ENCODE peak calls at places on chromosomes 1 and 21, in four cellular contexts. V is GM23248, N is OCI-LY7, Y is neural progenitor cell. L is an unnamed sample.

GRCh38 chr1:245026252-245026651 is 128.5 kb upstream of the KIF26B start:
- DNase-seq in V (no peak), N (no peak), Y (no peak), L (no peak)

GRCh38 chr1:238409191-238409846 is 518.6 kb upstream of the ZP4 start:
- DNase-seq in V (peak; percentile 69), N (no peak), Y (no peak), L (no peak)

GRCh38 chr1:212587304-212588136 is 21.0 kb upstream of the ATF3 start:
- DNase-seq in V (peak; percentile 27), N (no peak), Y (no peak), L (no peak)

GRCh38 chr1:3722846-3723245 is 29.4 kb upstream of the CCDC27 start:
- DNase-seq in V (no peak), N (no peak), Y (no peak), L (no peak)

GRCh38 chr1:112794654-112795239 is 79.6 kb upstream of the PPM1J start:
- DNase-seq in V (no peak), N (no peak), Y (no peak), L (no peak)

GRCh38 chr1:145949219-145949618 is 8.6 kb downstream of the LIX1L start:
- DNase-seq in V (peak; percentile 20), N (no peak), Y (no peak), L (no peak)

GRCh38 chr1:93925206-93925605 is 16.0 kb upstream of the GCLM start:
- DNase-seq in V (no peak), N (no peak), Y (no peak), L (no peak)

GRCh38 chr21:43866659-43867331 is 1.8 kb downstream of the AGPAT3 start:
- DNase-seq in V (no peak), N (no peak), Y (no peak), L (peak; percentile 80)

GRCh38 chr1:102858695-102859094 is 249.6 kb downstream of the COL11A1 start:
- DNase-seq in V (peak; percentile 76), N (no peak), Y (no peak), L (no peak)

GRCh38 chr1:10663668-10664035 is 132.8 kb downstream of the CASZ1 start:
- DNase-seq in V (peak; percentile 57), N (no peak), Y (peak; percentile 85), L (peak; percentile 80)

GRCh38 chr1:221166162-221166500 is 286.9 kb downstream of the HLX start:
- DNase-seq in V (no peak), N (no peak), Y (no peak), L (no peak)

GRCh38 chr21:43603641-43604504 is 55.4 kb downstream of the HSF2BP start:
- DNase-seq in V (peak; percentile 58), N (no peak), Y (peak; percentile 25), L (no peak)

GRCh38 chr1:99217599-99217998 is 46.7 kb upstream of the PLPPR4 start:
- DNase-seq in V (no peak), N (no peak), Y (no peak), L (no peak)

GRCh38 chr1:209249280-209249670 is 334.2 kb upstream of the CAMK1G start:
- DNase-seq in V (no peak), N (no peak), Y (no peak), L (no peak)

GRCh38 chr21:44706026-44706705 is 5.2 kb downstream of the TSPEAR start:
- DNase-seq in V (no peak), N (no peak), Y (no peak), L (no peak)

GRCh38 chr1:3130268-3130667 is 61.3 kb downstream of the PRDM16 start:
- DNase-seq in V (no peak), N (no peak), Y (peak; percentile 44), L (no peak)

GRCh38 chr1:232625319-232625868 is 4.5 kb downstream of the SIPA1L2 start:
- DNase-seq in V (no peak), N (no peak), Y (no peak), L (no peak)

GRCh38 chr1:107829083-107829771 is 135.8 kb downstream of the VAV3 start:
- DNase-seq in V (no peak), N (peak; percentile 73), Y (no peak), L (no peak)

GRCh38 chr1:55490556-55490955 is 275.4 kb upstream of the USP24 start:
- DNase-seq in V (peak; percentile 37), N (no peak), Y (no peak), L (no peak)

GRCh38 chr1:21508580-21509350 is 458 bp upstream of the ALPL start:
- DNase-seq in V (peak; percentile 81), N (peak; percentile 57), Y (peak; percentile 97), L (peak; percentile 90)

GRCh38 chr1:12629521-12629956 is 11.5 kb upstream of the DHRS3 start:
- DNase-seq in V (no peak), N (no peak), Y (peak; percentile 74), L (no peak)

DNA sequence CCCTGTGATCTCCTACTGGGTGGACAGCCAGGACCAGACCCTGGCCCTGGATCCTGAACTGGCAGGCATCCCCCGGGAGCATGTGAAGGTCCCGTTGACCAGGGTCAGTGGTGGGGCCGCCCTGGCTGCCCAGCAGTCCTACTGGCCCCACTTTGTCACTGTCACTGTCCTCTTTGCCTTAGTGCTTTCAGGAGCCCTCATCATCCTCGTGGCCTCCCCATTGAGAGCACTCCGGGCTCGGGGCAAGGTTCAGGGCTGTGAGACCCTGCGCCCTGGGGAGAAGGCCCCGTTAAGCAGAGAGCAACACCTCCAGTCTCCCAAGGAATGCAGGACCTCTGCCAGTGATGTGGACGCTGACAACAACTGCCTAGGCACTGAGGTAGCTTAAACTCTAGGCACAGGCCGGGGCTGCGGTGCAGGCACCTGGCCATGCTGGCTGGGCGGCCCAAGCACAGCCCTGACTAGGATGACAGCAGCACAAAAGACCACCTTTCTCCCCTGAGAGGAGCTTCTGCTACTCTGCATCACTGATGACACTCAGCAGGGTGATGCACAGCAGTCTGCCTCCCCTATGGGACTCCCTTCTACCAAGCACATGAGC is 17.2 kb upstream of the SLC25A44 start:
- DNase-seq in V (no peak), N (no peak), Y (no peak), L (no peak)
- H3K4me2 ChIP-seq in V (no peak overlapping the region), N (no peak overlapping the region), Y (no peak overlapping the region), L (no peak overlapping the region)

GRCh38 chr21:19899645-19900044 is 1098.6 kb upstream of the NCAM2 start:
- DNase-seq in V (no peak), N (no peak), Y (no peak), L (no peak)
- TF ChIP-seq EZH2phosphoT487 in V (no peak), N (no peak), Y (no peak), L (no peak)

GRCh38 chr1:203454986-203455471 is 20.6 kb upstream of the PRELP start:
- DNase-seq in V (no peak), N (no peak), Y (no peak), L (no peak)
- H3K4me2 ChIP-seq in V (no peak overlapping the region), N (peak overlapping the region; percentile 21), Y (peak overlapping the region; percentile 20), L (no peak overlapping the region)

DNA sequence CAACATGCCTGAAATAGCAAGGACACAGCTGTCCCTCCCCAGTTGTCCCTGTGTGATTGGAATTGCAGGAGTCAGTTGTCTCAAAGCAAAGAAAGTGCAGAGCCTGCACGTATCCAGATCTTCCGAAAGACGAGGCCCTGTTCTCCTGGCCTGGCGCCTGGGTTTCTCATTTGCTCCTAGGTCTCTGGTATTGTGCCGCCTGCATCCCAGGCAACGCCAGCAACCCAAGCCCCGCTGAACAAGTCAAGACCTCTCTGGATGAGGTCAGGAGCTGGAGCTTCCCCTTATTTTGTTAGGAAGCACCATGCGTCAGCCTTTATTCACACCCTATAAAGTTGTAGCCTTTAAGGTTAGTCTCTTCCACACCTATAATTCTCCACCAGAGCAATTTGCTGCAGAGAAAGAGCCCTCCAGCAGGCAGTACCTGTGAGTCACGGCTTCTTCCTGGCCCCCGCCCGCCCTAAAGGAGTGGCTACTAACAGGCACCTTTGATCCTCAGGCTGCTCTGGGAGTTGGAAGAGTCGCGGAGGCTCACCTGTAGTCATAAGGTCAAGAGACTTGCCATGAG is 130.4 kb downstream of the TOMM20 start:
- DNase-seq in V (peak; percentile 71), N (no peak), Y (no peak), L (peak; percentile 86)
- TF ChIP-seq EZH2phosphoT487 in V (no peak), N (no peak), Y (no peak), L (no peak)

DNA sequence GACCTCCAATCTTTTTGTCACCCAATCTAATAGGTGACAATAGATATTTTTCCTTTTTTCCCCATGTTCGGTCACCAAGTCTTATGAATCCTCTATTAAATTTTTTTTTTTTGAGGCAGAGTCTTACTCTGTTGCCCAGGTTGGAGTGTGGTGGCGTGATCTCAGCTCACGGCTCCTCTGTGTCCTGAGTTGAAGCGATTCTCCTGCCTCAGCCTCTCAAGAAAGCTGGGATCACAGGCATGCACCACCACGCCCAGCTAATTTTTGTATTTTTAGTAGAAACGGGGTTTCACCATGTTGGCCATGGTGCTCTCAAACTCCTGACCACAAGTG is 42.5 kb upstream of the MTF1 start:
- DNase-seq in V (no peak), N (no peak), Y (no peak), L (no peak)
- H3K4me2 ChIP-seq in V (no peak overlapping the region), N (peak overlapping the region; percentile 32), Y (no peak overlapping the region), L (no peak overlapping the region)

GRCh38 chr1:114008352-114009041 is 29.2 kb downstream of the OLFML3 start:
- DNase-seq in V (peak; percentile 17), N (no peak), Y (no peak), L (no peak)
- TF ChIP-seq EZH2phosphoT487 in V (no peak), N (no peak), Y (no peak), L (no peak)

L was measured in hepatocyte.